ENCODE peak calls at places on chromosomes 12 and 14, in six cellular contexts. One of them, this sample, is unnamed.

GRCh38 chr12:124675881-124676688 is 108.7 kb upstream of the NCOR2 start:
- DNase-seq in H1: no peak
- DNase-seq in HCT116: no peak
- DNase-seq in lower lobe of right lung: no peak
- DNase-seq in fibroblast of pulmonary artery: peak
- DNase-seq in breast epithelium: no peak
- DNase-seq in this sample: no peak

GRCh38 chr14:61540931-61541330 is 154.4 kb upstream of the HIF1A start:
- DNase-seq in H1: no peak
- DNase-seq in HCT116: no peak
- DNase-seq in lower lobe of right lung: no peak
- DNase-seq in fibroblast of pulmonary artery: no peak
- DNase-seq in breast epithelium: no peak
- DNase-seq in this sample: no peak

GRCh38 chr12:69046920-69047319 is 113.9 kb upstream of the CPM start:
- DNase-seq in H1: no peak
- DNase-seq in HCT116: no peak
- DNase-seq in lower lobe of right lung: no peak
- DNase-seq in fibroblast of pulmonary artery: no peak
- DNase-seq in breast epithelium: no peak
- DNase-seq in this sample: no peak

GRCh38 chr12:53179694-53180269 is 740 bp upstream of the ZNF740 start:
- DNase-seq in H1: no peak
- DNase-seq in HCT116: no peak
- DNase-seq in lower lobe of right lung: no peak
- DNase-seq in fibroblast of pulmonary artery: no peak
- DNase-seq in breast epithelium: no peak
- DNase-seq in this sample: no peak

GRCh38 chr14:67733609-67734008 is 31.9 kb downstream of the RDH12 start:
- DNase-seq in H1: no peak
- DNase-seq in HCT116: no peak
- DNase-seq in lower lobe of right lung: no peak
- DNase-seq in fibroblast of pulmonary artery: no peak
- DNase-seq in breast epithelium: no peak
- DNase-seq in this sample: no peak

GRCh38 chr14:76090611-76091010 is 61.1 kb upstream of the GPATCH2L start:
- DNase-seq in H1: no peak
- DNase-seq in HCT116: no peak
- DNase-seq in lower lobe of right lung: no peak
- DNase-seq in fibroblast of pulmonary artery: no peak
- DNase-seq in breast epithelium: no peak
- DNase-seq in this sample: no peak

GRCh38 chr12:47863467-47863866 is 41.3 kb downstream of the VDR start:
- DNase-seq in H1: no peak
- DNase-seq in HCT116: no peak
- DNase-seq in lower lobe of right lung: no peak
- DNase-seq in fibroblast of pulmonary artery: no peak
- DNase-seq in breast epithelium: peak
- DNase-seq in this sample: no peak

GRCh38 chr14:94356379-94357056 is 31.9 kb downstream of the SERPINA1 start:
- DNase-seq in H1: peak
- DNase-seq in HCT116: no peak
- DNase-seq in lower lobe of right lung: no peak
- DNase-seq in fibroblast of pulmonary artery: no peak
- DNase-seq in breast epithelium: peak
- DNase-seq in this sample: no peak

GRCh38 chr14:77022219-77022852 is 6.2 kb downstream of the IRF2BPL start:
- DNase-seq in H1: no peak
- DNase-seq in HCT116: no peak
- DNase-seq in lower lobe of right lung: no peak
- DNase-seq in fibroblast of pulmonary artery: no peak
- DNase-seq in breast epithelium: no peak
- DNase-seq in this sample: peak

GRCh38 chr12:51377099-51377984 is 13.9 kb downstream of the GALNT6 start:
- DNase-seq in H1: no peak
- DNase-seq in HCT116: no peak
- DNase-seq in lower lobe of right lung: no peak
- DNase-seq in fibroblast of pulmonary artery: peak
- DNase-seq in breast epithelium: no peak
- DNase-seq in this sample: no peak

GRCh38 chr12:114869091-114869834 is 185.3 kb upstream of the TBX3 start:
- DNase-seq in H1: no peak
- DNase-seq in HCT116: no peak
- DNase-seq in lower lobe of right lung: no peak
- DNase-seq in fibroblast of pulmonary artery: no peak
- DNase-seq in breast epithelium: no peak
- DNase-seq in this sample: no peak

GRCh38 chr14:68692916-68693771 is 99.7 kb downstream of the ZFP36L1 start:
- DNase-seq in H1: no peak
- DNase-seq in HCT116: no peak
- DNase-seq in lower lobe of right lung: no peak
- DNase-seq in fibroblast of pulmonary artery: peak
- DNase-seq in breast epithelium: no peak
- DNase-seq in this sample: no peak

GRCh38 chr12:25186788-25187397 is 8.1 kb downstream of the DNAI7 start:
- DNase-seq in H1: no peak
- DNase-seq in HCT116: no peak
- DNase-seq in lower lobe of right lung: no peak
- DNase-seq in fibroblast of pulmonary artery: no peak
- DNase-seq in breast epithelium: no peak
- DNase-seq in this sample: peak

GRCh38 chr12:93989913-93990312 is 158.5 kb upstream of the PLXNC1 start:
- DNase-seq in H1: no peak
- DNase-seq in HCT116: no peak
- DNase-seq in lower lobe of right lung: no peak
- DNase-seq in fibroblast of pulmonary artery: no peak
- DNase-seq in breast epithelium: no peak
- DNase-seq in this sample: no peak

GRCh38 chr14:40010961-40011360 is 578.7 kb upstream of the FBXO33 start:
- DNase-seq in H1: no peak
- DNase-seq in HCT116: no peak
- DNase-seq in lower lobe of right lung: no peak
- DNase-seq in fibroblast of pulmonary artery: no peak
- DNase-seq in breast epithelium: no peak
- DNase-seq in this sample: no peak

GRCh38 chr12:64976131-64976530 is 145.0 kb downstream of the WIF1 start:
- DNase-seq in H1: no peak
- DNase-seq in HCT116: no peak
- DNase-seq in lower lobe of right lung: no peak
- DNase-seq in fibroblast of pulmonary artery: no peak
- DNase-seq in breast epithelium: no peak
- DNase-seq in this sample: peak

GRCh38 chr14:69017706-69018105 is 38.6 kb upstream of the ACTN1 start:
- DNase-seq in H1: no peak
- DNase-seq in HCT116: no peak
- DNase-seq in lower lobe of right lung: no peak
- DNase-seq in fibroblast of pulmonary artery: no peak
- DNase-seq in breast epithelium: no peak
- DNase-seq in this sample: no peak

GRCh38 chr12:15049456-15050153 is 76.8 kb downstream of the PDE6H start:
- DNase-seq in H1: no peak
- DNase-seq in HCT116: no peak
- DNase-seq in lower lobe of right lung: no peak
- DNase-seq in fibroblast of pulmonary artery: no peak
- DNase-seq in breast epithelium: no peak
- DNase-seq in this sample: no peak

GRCh38 chr12:115570271-115570777 is 707.2 kb downstream of the MED13L start:
- DNase-seq in H1: no peak
- DNase-seq in HCT116: no peak
- DNase-seq in lower lobe of right lung: no peak
- DNase-seq in fibroblast of pulmonary artery: no peak
- DNase-seq in breast epithelium: no peak
- DNase-seq in this sample: no peak

GRCh38 chr12:13146539-13146938 is 43.1 kb upstream of the GSG1 start:
- DNase-seq in H1: no peak
- DNase-seq in HCT116: no peak
- DNase-seq in lower lobe of right lung: no peak
- DNase-seq in fibroblast of pulmonary artery: no peak
- DNase-seq in breast epithelium: no peak
- DNase-seq in this sample: no peak

GRCh38 chr12:57765698-57766463 is 997 bp downstream of the CYP27B1 start:
- DNase-seq in H1: no peak
- DNase-seq in HCT116: no peak
- DNase-seq in lower lobe of right lung: no peak
- DNase-seq in fibroblast of pulmonary artery: no peak
- DNase-seq in breast epithelium: no peak
- DNase-seq in this sample: no peak

GRCh38 chr12:57765003-57765697 is 1.7 kb downstream of the CYP27B1 start:
- DNase-seq in H1: peak
- DNase-seq in HCT116: no peak
- DNase-seq in lower lobe of right lung: peak
- DNase-seq in fibroblast of pulmonary artery: peak
- DNase-seq in breast epithelium: no peak
- DNase-seq in this sample: peak

GRCh38 chr12:57766464-57767311 is at the start of gene CYP27B1:
- DNase-seq in H1: peak
- DNase-seq in HCT116: no peak
- DNase-seq in lower lobe of right lung: peak
- DNase-seq in fibroblast of pulmonary artery: peak
- DNase-seq in breast epithelium: no peak
- DNase-seq in this sample: no peak

GRCh38 chr12:57763881-57764661 is 2.8 kb downstream of the CYP27B1 start:
- DNase-seq in H1: no peak
- DNase-seq in HCT116: no peak
- DNase-seq in lower lobe of right lung: no peak
- DNase-seq in fibroblast of pulmonary artery: no peak
- DNase-seq in breast epithelium: no peak
- DNase-seq in this sample: no peak

GRCh38 chr12:57764662-57765002 is 2.2 kb downstream of the CYP27B1 start:
- DNase-seq in H1: peak
- DNase-seq in HCT116: no peak
- DNase-seq in lower lobe of right lung: no peak
- DNase-seq in fibroblast of pulmonary artery: no peak
- DNase-seq in breast epithelium: no peak
- DNase-seq in this sample: no peak
- H3K4me3 ChIP-seq in H1: peak
- H3K4me3 ChIP-seq in HCT116: peak
- H3K4me3 ChIP-seq in lower lobe of right lung: peak
- H3K4me3 ChIP-seq in fibroblast of pulmonary artery: peak
- H3K4me3 ChIP-seq in breast epithelium: peak
- H3K4me3 ChIP-seq in this sample: peak

DNA sequence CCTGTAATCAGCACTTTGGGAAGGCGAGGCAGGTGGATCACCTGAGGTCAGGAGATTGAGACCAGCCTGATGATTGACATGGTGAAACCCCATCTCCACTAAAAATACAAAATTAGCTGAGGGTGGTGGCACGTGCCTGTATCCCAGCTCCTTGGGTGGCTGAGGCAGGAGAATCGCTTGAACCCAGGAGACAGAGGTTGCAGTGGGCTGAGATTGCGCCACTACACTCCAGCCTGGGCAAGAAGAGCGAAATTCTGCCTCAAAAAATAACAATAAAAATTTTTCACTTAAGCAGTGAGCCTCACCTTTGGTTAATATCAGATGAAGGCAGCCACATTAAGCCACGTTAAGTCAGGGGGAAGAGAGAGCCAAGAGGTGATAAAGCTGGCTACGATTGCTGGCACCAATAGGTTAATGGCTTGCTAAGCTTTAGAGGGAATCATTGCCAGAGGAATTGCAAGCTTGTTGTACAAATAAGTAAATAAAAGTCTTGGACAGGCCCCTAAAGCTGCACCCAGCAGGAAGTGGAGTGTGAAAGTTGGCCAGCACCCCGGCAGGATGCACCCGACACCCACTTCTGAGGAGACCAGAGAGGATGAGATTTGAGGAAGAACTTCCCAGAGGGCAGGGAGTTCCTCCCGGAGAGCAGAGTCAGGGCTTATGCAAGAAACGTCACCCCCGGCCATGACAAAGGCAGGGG is 41.3 kb upstream of the TESC start:
- DNase-seq in H1: no peak
- DNase-seq in HCT116: no peak
- DNase-seq in lower lobe of right lung: peak
- DNase-seq in fibroblast of pulmonary artery: no peak
- DNase-seq in breast epithelium: no peak
- DNase-seq in this sample: no peak
- H3K4me3 ChIP-seq in H1: no peak
- H3K4me3 ChIP-seq in HCT116: no peak
- H3K4me3 ChIP-seq in lower lobe of right lung: no peak
- H3K4me3 ChIP-seq in fibroblast of pulmonary artery: no peak
- H3K4me3 ChIP-seq in breast epithelium: no peak
- H3K4me3 ChIP-seq in this sample: no peak

DNA sequence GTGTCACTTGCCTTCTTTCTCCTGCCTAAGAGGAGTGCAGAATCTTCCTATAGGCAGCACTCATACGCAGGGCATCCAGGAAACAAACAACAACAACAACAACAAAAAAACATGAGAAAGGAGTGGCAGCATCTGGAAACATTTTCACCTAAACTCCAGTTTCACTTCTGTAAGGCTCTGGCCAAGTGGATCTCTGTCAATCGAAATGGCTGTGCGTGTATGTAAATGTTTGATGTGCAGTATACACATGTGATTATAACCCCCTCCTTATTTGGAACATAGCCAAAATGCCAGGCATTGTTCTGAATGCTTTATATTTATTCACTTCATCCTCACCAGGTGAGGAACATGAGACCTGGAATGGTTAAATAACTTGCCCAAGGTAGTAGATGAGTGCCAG is 76.8 kb downstream of the COX16 start:
- DNase-seq in H1: no peak
- DNase-seq in HCT116: no peak
- DNase-seq in lower lobe of right lung: no peak
- DNase-seq in fibroblast of pulmonary artery: no peak
- DNase-seq in breast epithelium: no peak
- DNase-seq in this sample: peak
- H3K4me3 ChIP-seq in H1: no peak
- H3K4me3 ChIP-seq in HCT116: no peak
- H3K4me3 ChIP-seq in lower lobe of right lung: no peak
- H3K4me3 ChIP-seq in fibroblast of pulmonary artery: no peak
- H3K4me3 ChIP-seq in breast epithelium: no peak
- H3K4me3 ChIP-seq in this sample: no peak

DNA sequence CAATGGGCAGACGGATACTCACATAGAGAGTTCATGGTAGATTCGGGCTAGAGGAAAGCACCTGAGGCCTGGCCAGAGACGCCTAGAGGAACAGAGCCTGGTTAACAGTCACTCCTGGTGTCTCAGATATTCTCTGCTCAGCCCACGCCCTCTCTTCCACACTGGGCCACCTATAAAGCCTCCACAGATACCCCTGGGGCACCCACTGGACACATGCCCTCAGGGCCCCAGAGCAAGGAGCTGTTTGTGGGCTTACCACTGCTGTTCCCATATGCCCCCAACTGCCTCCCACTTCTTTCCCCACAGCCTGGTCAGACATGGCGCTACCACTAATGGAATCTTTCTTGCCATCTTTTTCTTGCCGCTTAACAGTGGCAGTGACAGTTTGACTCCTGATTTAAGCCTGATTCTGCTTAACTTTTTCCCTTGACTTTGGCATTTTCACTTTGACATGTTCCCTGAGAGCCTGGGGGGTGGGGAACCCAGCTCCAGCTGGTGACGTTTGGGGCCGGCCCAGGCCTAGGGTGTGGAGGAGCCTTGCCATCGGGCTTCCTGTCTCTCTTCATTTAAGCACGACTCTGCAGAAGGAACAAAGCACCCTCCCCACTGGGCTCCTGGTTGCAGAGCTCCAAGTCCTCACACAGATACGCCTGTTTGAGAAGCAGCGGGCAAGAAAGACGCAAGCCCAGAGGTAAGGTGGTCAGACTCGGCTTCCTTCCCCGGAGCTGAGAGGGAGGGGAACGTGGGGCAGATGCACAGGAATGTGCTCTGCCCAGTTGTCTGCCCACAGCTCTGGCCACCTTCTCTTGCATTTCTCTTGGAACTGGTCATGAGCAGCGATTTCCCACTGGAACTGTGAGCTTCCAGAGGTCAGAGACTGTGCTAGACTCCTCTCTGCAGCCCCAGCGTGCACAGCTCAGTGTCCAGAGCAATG is at the start of gene CD4:
- DNase-seq in H1: no peak
- DNase-seq in HCT116: no peak
- DNase-seq in lower lobe of right lung: peak
- DNase-seq in fibroblast of pulmonary artery: no peak
- DNase-seq in breast epithelium: no peak
- DNase-seq in this sample: no peak
- H3K4me3 ChIP-seq in H1: no peak
- H3K4me3 ChIP-seq in HCT116: no peak
- H3K4me3 ChIP-seq in lower lobe of right lung: peak
- H3K4me3 ChIP-seq in fibroblast of pulmonary artery: no peak
- H3K4me3 ChIP-seq in breast epithelium: peak
- H3K4me3 ChIP-seq in this sample: no peak

This sample was measured in GM12865.